ENCODE peak calls at places on chromosome 7, in five cellular contexts. M is H9, S is GM23338, G is mesendoderm, B is MM.1S. D is an unnamed sample.

GRCh38 chr7:55572378-55573233 is at the start of gene VOPP1:
- DNase-seq in M (peak; percentile 75), S (peak; percentile 89), G (peak; percentile 84), B (peak; percentile 86), D (peak; percentile 74)

GRCh38 chr7:18384491-18385143 is 110.9 kb upstream of the HDAC9 start:
- DNase-seq in M (no peak), S (peak; percentile 33), G (peak; percentile 60), B (no peak), D (peak; percentile 16)

GRCh38 chr7:24881622-24882021 is 98.4 kb downstream of the OSBPL3 start:
- DNase-seq in M (peak; percentile 41), S (peak; percentile 57), G (peak; percentile 56), B (no peak), D (no peak)

GRCh38 chr7:1567082-1567771 is 2.6 kb downstream of the PSMG3 start:
- DNase-seq in M (no peak), S (no peak), G (no peak), B (no peak), D (peak; percentile 85)

GRCh38 chr7:38463277-38464224 is 167.6 kb downstream of the AMPH start:
- DNase-seq in M (no peak), S (no peak), G (no peak), B (peak; percentile 94), D (peak; percentile 90)

GRCh38 chr7:1252543-1253090 is 19.9 kb downstream of the UNCX start:
- DNase-seq in M (no peak), S (no peak), G (no peak), B (no peak), D (no peak)

GRCh38 chr7:143882020-143882610 is 19.9 kb downstream of the TCAF1 start:
- DNase-seq in M (peak; percentile 56), S (peak; percentile 74), G (peak; percentile 86), B (no peak), D (peak; percentile 68)

GRCh38 chr7:95490366-95490765 is 4.6 kb downstream of the ASB4 start:
- DNase-seq in M (no peak), S (no peak), G (no peak), B (no peak), D (no peak)

GRCh38 chr7:7653568-7654187 is 13.1 kb downstream of the UMAD1 start:
- DNase-seq in M (peak; percentile 66), S (peak; percentile 92), G (peak; percentile 85), B (peak; percentile 31), D (no peak)

GRCh38 chr7:139828880-139829653 is at the start of gene TBXAS1:
- DNase-seq in M (no peak), S (no peak), G (peak; percentile 46), B (no peak), D (no peak)

GRCh38 chr7:92644406-92645113 is 54.4 kb upstream of the FAM133B start:
- DNase-seq in M (no peak), S (no peak), G (no peak), B (no peak), D (peak; percentile 37)

GRCh38 chr7:74181821-74182220 is 7.7 kb downstream of the EIF4H start:
- DNase-seq in M (no peak), S (no peak), G (no peak), B (no peak), D (no peak)

GRCh38 chr7:78768859-78769258 is 684.6 kb downstream of the MAGI2 start:
- DNase-seq in M (no peak), S (peak; percentile 59), G (peak; percentile 46), B (no peak), D (no peak)

GRCh38 chr7:13981070-13981469 is 8.4 kb downstream of the ETV1 start:
- DNase-seq in M (no peak), S (peak; percentile 56), G (peak; percentile 89), B (no peak), D (peak; percentile 99)

GRCh38 chr7:110514973-110515372 is 576.0 kb upstream of the LRRN3 start:
- DNase-seq in M (no peak), S (no peak), G (no peak), B (no peak), D (no peak)

GRCh38 chr7:7136423-7136822 is 45.9 kb upstream of the C1GALT1 start:
- DNase-seq in M (no peak), S (no peak), G (no peak), B (peak; percentile 68), D (peak; percentile 37)

GRCh38 chr7:133207687-133208086 is 45.2 kb upstream of the EXOC4 start:
- DNase-seq in M (no peak), S (peak; percentile 63), G (peak; percentile 55), B (peak; percentile 21), D (peak; percentile 17)

GRCh38 chr7:33248663-33249062 is 119.3 kb downstream of the BBS9 start:
- DNase-seq in M (no peak), S (no peak), G (no peak), B (no peak), D (peak; percentile 8)

GRCh38 chr7:151872531-151873401 is 4.1 kb downstream of the PRKAG2 start:
- DNase-seq in M (no peak), S (no peak), G (no peak), B (no peak), D (no peak)

GRCh38 chr7:1264345-1265280 is 31.9 kb downstream of the UNCX start:
- DNase-seq in M (no peak), S (no peak), G (no peak), B (no peak), D (no peak)

GRCh38 chr7:84399661-84400060 is 205.1 kb upstream of the SEMA3A start:
- DNase-seq in M (no peak), S (peak; percentile 12), G (peak; percentile 6), B (no peak), D (no peak)

GRCh38 chr7:43669286-43670081 is 59.8 kb downstream of the COA1 start:
- DNase-seq in M (peak; percentile 96), S (peak; percentile 98), G (peak; percentile 85), B (no peak), D (peak; percentile 78)

GRCh38 chr7:77281780-77282478 is 82.3 kb upstream of the FGL2 start:
- DNase-seq in M (no peak), S (no peak), G (peak; percentile 4), B (no peak), D (peak; percentile 23)

GRCh38 chr7:37536706-37537105 is 88.0 kb upstream of the ELMO1 start:
- DNase-seq in M (no peak), S (no peak), G (no peak), B (no peak), D (no peak)

GRCh38 chr7:23343806-23344500 is 44.8 kb downstream of the MALSU1 start:
- DNase-seq in M (no peak), S (no peak), G (no peak), B (no peak), D (peak; percentile 49)
- H3K4me1 ChIP-seq in M (no peaks in the 10 kb centered on the region), S (no peaks in the 10 kb centered on the region), G (peaks cover 3% of the 10 kb centered on the region), B (peaks cover 7% of the 10 kb centered on the region), D (peaks cover 6% of the 10 kb centered on the region)

DNA sequence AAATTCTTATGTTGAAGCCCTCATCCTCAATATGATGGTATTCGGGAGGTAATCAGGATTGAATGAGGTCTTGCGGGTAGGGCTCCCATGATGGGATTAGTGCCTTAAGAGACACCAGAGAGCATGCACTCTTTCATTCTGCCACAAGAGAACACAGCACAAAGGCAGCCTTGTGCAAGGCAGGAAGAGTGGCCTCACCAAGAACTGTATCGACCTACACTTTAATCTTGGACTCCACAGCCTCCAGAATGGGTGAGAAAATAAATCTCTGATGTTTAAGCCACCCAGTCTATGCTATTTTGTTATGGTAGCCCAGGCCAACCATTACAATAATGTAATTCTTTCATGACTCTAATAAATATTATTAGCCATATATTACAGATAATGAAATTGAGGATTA is 8.4 kb downstream of the SEM1 start:
- DNase-seq in M (no peak), S (peak; percentile 9), G (peak; percentile 31), B (no peak), D (no peak)
- H3K79me2 ChIP-seq in M (peaks cover 40% of the 10 kb centered on the region), S (peaks cover 100% of the 10 kb centered on the region), G (peaks cover 46% of the 10 kb centered on the region), B (peaks cover 99% of the 10 kb centered on the region), D (peaks cover 70% of the 10 kb centered on the region)

GRCh38 chr7:40327113-40327512 is 192.3 kb downstream of the SUGCT start:
- DNase-seq in M (no peak), S (no peak), G (no peak), B (no peak), D (no peak)
- H3K4me1 ChIP-seq in M (no peaks in the 10 kb centered on the region), S (peaks cover 14% of the 10 kb centered on the region), G (no peaks in the 10 kb centered on the region), B (peaks cover 21% of the 10 kb centered on the region), D (no peaks in the 10 kb centered on the region)

GRCh38 chr7:121879544-121879943 is 6.6 kb downstream of the PTPRZ1 start:
- DNase-seq in M (no peak), S (no peak), G (no peak), B (no peak), D (no peak)

DNA sequence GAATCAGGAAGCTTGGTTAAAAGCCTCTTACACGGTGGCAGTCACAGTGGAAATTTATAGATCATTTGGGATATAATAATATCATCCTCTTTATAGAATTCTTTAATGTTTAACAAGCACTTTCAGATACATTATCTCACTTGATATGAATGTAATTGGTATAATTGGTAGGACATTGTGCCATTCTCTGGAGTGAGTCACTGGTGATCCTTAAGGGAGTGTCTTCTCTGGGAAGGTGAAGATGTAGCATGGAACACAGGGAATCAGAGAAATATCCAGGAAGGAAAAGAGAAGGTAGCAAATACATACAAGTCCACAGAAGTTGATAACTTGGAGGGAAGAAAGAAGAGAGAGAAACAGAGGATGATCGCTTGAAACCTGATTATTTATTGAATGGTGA is 9.8 kb downstream of the PTPRZ1 start:
- DNase-seq in M (no peak), S (no peak), G (no peak), B (no peak), D (no peak)
- H3K79me2 ChIP-seq in M (peaks cover 62% of the 10 kb centered on the region), S (peaks cover 100% of the 10 kb centered on the region), G (peaks cover 25% of the 10 kb centered on the region), B (no peaks in the 10 kb centered on the region), D (no peaks in the 10 kb centered on the region)

GRCh38 chr7:47721670-47722069 is 139.8 kb upstream of the TNS3 start:
- DNase-seq in M (peak; percentile 60), S (peak; percentile 59), G (peak; percentile 30), B (no peak), D (no peak)

GRCh38 chr7:47722126-47722525 is 140.2 kb upstream of the TNS3 start:
- DNase-seq in M (no peak), S (no peak), G (no peak), B (no peak), D (no peak)

GRCh38 chr7:47720907-47721244 is 139.0 kb upstream of the TNS3 start:
- DNase-seq in M (no peak), S (no peak), G (no peak), B (no peak), D (no peak)

GRCh38 chr7:47719675-47720074 is 137.8 kb upstream of the TNS3 start:
- DNase-seq in M (no peak), S (no peak), G (no peak), B (no peak), D (no peak)

GRCh38 chr7:47720141-47720906 is 138.4 kb upstream of the TNS3 start:
- DNase-seq in M (no peak), S (no peak), G (no peak), B (peak; percentile 63), D (peak; percentile 70)
- H3K4me1 ChIP-seq in M (peaks cover 6% of the 10 kb centered on the region), S (peaks cover 4% of the 10 kb centered on the region), G (peaks cover 2% of the 10 kb centered on the region), B (peaks cover 28% of the 10 kb centered on the region), D (peaks cover 12% of the 10 kb centered on the region)